ENCODE peak calls at places on chromosomes 7 and 10, in four cellular contexts. W is WTC11, Y is HFF-Myc, K is activated B cell treated with CpG ODN at 0.5 μM for 24 hours. C is an unnamed sample.

GRCh38 chr10:91552706-91553105 is 80.2 kb downstream of the PPP1R3C start:
- DNase-seq in Y (no peak), W (peak; percentile 27), K (no peak), C (no peak)

GRCh38 chr10:13953371-13953770 is 366.6 kb downstream of the PRPF18 start:
- DNase-seq in Y (no peak), K (no peak), W (no peak), C (no peak)

GRCh38 chr10:69403519-69403918 is 13.2 kb downstream of the TACR2 start:
- DNase-seq in W (no peak), K (no peak), Y (no peak), C (no peak)

GRCh38 chr7:100219271-100219737 is 445 bp upstream of the PVRIG start:
- DNase-seq in W (no peak), Y (no peak), K (no peak), C (no peak)

GRCh38 chr10:26857991-26858706 is 2.6 kb downstream of the ABI1 start:
- DNase-seq in W (no peak), Y (peak; percentile 15), K (no peak), C (no peak)

GRCh38 chr10:12333382-12334185 is 15.8 kb upstream of the CAMK1D start:
- DNase-seq in Y (peak; percentile 68), K (peak; percentile 37), W (no peak), C (no peak)

GRCh38 chr7:101625076-101625914 is 3.8 kb downstream of the MYL10 start:
- DNase-seq in Y (no peak), W (no peak), K (no peak), C (no peak)

GRCh38 chr10:128050937-128051336 is 75.3 kb downstream of the MKI67 start:
- DNase-seq in Y (no peak), W (no peak), K (no peak), C (no peak)

GRCh38 chr7:133591704-133592340 is 338.9 kb downstream of the EXOC4 start:
- DNase-seq in Y (no peak), W (no peak), K (no peak), C (no peak)

GRCh38 chr7:139704308-139704879 is 73.4 kb downstream of the HIPK2 start:
- DNase-seq in W (no peak), K (no peak), Y (no peak), C (no peak)

GRCh38 chr7:107972075-107972482 is 30.9 kb downstream of the LAMB1 start:
- DNase-seq in K (no peak), W (no peak), Y (peak; percentile 95), C (no peak)

GRCh38 chr10:101778781-101779543 is 3.0 kb upstream of the FGF8 start:
- DNase-seq in Y (no peak), W (peak; percentile 80), K (peak; percentile 46), C (no peak)

GRCh38 chr10:28842321-28842720 is 165.0 kb downstream of the BAMBI start:
- DNase-seq in Y (no peak), W (no peak), K (no peak), C (no peak)

DNA sequence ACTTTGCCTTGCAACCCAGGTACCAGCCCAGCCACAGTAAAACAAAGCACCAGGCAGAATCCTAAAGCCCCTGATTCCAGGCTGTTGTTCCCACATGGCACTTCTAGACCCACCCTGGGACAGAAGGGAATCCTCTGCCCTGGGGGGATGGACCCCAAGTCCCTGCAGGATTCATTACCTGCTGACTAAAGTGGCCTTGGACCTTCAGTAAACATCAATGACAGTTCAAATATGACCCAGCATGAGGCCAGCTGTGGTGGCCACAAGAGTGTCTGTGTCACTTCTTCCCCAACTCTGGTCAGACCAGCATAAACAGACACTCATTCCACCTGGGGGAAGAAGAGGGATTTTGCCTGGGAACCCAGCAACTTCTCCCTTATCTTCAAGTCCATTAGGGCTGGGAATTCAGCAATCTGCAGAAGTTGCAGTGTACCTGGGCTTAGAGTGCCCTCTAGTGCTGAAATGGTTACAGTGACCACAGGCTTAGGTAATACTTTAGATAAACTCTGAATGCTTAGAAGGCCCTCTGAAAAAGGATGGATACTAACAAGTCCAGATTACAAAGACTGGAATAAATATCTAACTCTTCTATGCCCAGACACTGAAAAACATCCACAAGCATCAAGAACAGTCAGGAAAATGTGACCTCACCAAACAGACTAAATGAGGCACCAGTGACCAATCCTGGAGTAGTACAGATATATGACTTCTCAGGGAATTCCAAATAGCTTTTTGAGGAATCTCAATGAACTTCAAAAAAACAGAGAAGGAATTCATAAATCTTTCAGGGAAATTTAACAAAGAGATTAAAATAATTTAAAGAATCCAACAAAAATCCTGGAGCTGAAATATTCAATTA is 108.5 kb upstream of the TMEM168 start:
- DNase-seq in W (peak; percentile 70), K (no peak), Y (peak; percentile 65), C (no peak)
- TF ChIP-seq CTCF in W (peak; percentile 60), K (peak; percentile 45), Y (peak; percentile 80), C (no peak)

GRCh38 chr10:109862738-109863137 is 60.6 kb downstream of the XPNPEP1 start:
- DNase-seq in W (no peak), K (no peak), Y (no peak), C (no peak)

GRCh38 chr10:109871476-109871875 is 51.8 kb downstream of the XPNPEP1 start:
- DNase-seq in W (no peak), Y (no peak), K (no peak), C (no peak)

GRCh38 chr10:109863775-109864174 is 59.5 kb downstream of the XPNPEP1 start:
- DNase-seq in W (no peak), K (no peak), Y (no peak), C (no peak)

GRCh38 chr10:109866995-109867635 is 56.2 kb downstream of the XPNPEP1 start:
- DNase-seq in W (no peak), Y (no peak), K (no peak), C (no peak)

DNA sequence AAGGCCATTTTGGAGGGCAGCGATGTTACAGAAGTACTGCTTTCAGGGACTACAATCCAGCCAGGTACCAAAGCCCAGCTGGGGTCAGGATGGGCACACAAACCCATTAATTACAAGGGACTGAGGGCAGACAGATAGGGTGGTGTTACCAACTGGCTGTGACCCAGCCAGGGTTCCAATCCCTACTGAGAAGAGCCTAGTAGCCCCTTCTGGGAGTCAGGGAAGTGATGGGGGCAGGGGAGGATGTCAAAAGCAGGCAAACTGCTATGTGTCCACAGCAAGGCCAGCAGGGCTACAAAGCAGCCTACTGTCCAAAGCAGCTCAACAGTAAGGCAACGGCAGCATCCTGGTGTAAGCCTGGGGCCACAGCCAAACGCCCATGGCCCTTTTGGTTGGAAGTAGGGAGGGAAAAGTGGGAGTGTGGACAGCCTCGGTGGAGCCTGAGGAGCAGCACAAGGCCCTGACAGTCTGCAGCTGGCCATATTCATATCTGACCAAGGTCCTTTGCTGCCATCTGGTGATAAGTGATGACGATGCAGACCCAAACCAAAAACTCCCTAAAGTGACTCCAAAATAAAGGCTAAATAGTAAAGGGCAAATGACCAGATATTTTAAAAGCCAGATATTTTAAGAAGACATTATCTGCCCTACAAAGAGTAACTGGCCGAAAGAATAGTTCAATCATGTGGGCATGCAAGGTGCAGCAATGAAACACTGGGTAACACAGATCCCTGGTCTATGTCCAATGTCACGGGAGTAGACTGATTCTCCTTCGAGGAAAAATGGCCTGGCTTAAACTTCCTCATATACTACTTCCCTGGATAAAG is 56.9 kb downstream of the XPNPEP1 start:
- DNase-seq in W (no peak), Y (no peak), K (no peak), C (no peak)
- TF ChIP-seq CTCF in W (peak; percentile 5), Y (peak; percentile 30), K (no peak), C (peak; percentile 46)

GRCh38 chr10:60735244-60735643 is 43.0 kb upstream of the CDK1 start:
- DNase-seq in K (no peak), Y (no peak), W (no peak), C (no peak)

GRCh38 chr10:60733826-60734225 is 44.5 kb upstream of the CDK1 start:
- DNase-seq in W (no peak), Y (no peak), K (no peak), C (no peak)

GRCh38 chr10:60734226-60734625 is 44.1 kb upstream of the CDK1 start:
- DNase-seq in Y (no peak), K (no peak), W (no peak), C (no peak)

GRCh38 chr10:60732240-60733188 is 45.8 kb upstream of the CDK1 start:
- DNase-seq in K (peak; percentile 28), W (peak; percentile 36), Y (no peak), C (no peak)

DNA sequence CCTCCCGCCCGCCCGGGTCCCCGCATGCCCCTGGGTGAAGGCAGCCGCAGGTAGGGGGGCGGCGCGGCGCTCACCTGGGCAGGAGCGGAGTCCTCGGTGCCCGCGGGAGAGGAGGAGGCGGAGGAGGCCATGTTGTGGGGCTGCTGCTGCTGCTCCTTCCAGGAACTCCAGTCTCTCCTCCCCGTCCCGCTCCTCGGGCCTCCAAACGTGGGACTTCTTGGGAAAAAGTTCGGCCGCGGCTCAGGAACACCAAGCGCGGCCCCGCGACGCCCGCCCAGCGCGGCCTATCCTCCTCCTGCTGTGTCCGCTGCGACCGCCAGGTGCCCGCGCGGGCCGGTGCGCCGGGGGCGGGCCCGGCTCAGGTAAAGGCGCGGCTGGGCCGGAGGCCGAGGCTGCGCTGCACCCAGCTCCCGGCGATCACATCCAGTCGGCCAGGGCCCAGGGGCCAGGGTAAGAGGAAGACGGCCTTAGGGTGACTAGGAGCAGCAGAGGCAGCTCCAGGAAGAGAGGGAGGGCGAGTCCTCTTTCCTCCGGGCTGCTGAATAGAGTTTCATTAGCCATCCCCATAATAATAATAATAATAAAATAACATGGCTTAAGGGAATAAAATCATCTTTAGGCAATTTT is 45.0 kb upstream of the CDK1 start:
- DNase-seq in Y (no peak), W (peak; percentile 80), K (peak; percentile 45), C (peak; percentile 57)
- TF ChIP-seq CTCF in Y (no peak), W (no peak), K (no peak), C (peak; percentile 72)

GRCh38 chr7:30445770-30446169 is 32.8 kb downstream of the NOD1 start:
- DNase-seq in Y (no peak), W (peak; percentile 52), K (peak; percentile 66), C (no peak)
- TF ChIP-seq CTCF in Y (peak; percentile 20), W (no peak), K (no peak), C (no peak)

DNA sequence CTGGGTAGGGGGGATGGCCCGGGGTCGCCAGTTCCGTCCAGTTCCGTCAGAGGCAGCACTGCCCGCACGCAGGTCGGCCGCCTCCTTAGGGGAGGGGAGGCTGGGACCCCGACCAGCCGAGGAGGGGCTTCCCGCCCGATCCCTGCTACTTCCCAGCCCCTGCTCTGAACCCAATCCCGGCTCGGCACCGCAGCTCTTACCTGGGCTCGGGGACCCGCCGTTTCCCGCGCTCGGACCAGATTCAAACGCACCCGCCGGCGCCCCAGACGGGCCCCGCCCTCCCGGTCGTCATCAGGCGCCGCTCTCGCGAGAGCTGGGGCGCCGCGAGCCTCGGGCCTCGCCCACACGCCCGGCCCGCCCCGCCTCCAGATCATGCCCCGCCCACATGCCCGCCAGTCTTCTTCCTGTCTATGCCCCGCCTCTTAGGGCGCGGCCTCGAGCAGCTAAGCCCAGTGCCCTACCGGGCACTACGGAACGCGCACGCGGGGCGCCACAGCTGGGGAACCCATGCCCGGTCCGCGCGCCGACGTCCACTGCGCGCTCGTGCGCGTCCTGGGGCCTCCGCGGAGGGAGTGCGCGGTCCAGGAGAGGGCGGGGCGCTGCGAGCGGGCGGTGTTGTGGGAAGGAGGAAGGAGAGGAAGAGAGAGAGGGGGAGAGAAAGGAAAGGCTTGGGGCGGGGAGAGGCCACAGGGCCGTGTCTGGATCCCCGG is at the start of gene NCAPG2:
- DNase-seq in W (peak; percentile 98), K (peak; percentile 97), Y (peak; percentile 83), C (peak; percentile 98)
- TF ChIP-seq CTCF in W (no peak), K (no peak), Y (peak; percentile 6), C (no peak)